ENCODE peak calls at places on chromosome 19, in seven cellular contexts. E is GM12865; K is RCC 7860; I is NCI-H446 treated with DMSO at 0.1 percent for 48 hours; B is Right ventricle myocardium superior; R is naive thymus-derived CD8-positive, alpha-beta T cell; T is T-helper 2 cell. X is an unnamed sample.

GRCh38 chr19:10352764-10353671 is 13.6 kb upstream of the ICAM3 start:
- DNase-seq in E (no peak), K (no peak), I (no peak), B (peak; percentile 89), R (no peak), T (no peak), X (no peak)

GRCh38 chr19:58317481-58318072 is 9.2 kb upstream of the ZSCAN22 start:
- DNase-seq in E (peak; percentile 20), K (no peak), I (no peak), B (no peak), R (no peak), T (no peak), X (peak; percentile 69)

GRCh38 chr19:55437410-55437809 is 5.7 kb downstream of the SHISA7 start:
- DNase-seq in E (no peak), K (peak; percentile 15), I (no peak), B (peak; percentile 70), R (no peak), T (no peak), X (peak; percentile 87)

GRCh38 chr19:34180273-34180672 is 8.0 kb downstream of the LSM14A start:
- DNase-seq in E (no peak), K (no peak), I (no peak), B (no peak), R (no peak), T (no peak), X (no peak)

GRCh38 chr19:35261356-35262100 is 7.2 kb upstream of the USF2 start:
- DNase-seq in E (no peak), K (no peak), I (no peak), B (no peak), R (peak; percentile 12), T (no peak), X (no peak)

GRCh38 chr19:34661357-34661756 is 15.6 kb downstream of the SCGB2B2 start:
- DNase-seq in E (no peak), K (no peak), I (peak; percentile 59), B (no peak), R (no peak), T (no peak), X (no peak)

GRCh38 chr19:8615022-8615421 is 4.5 kb upstream of the ADAMTS10 start:
- DNase-seq in E (no peak), K (no peak), I (no peak), B (no peak), R (no peak), T (no peak), X (no peak)

GRCh38 chr19:40813182-40813581 is 14.2 kb downstream of the EGLN2 start:
- DNase-seq in E (no peak), K (no peak), I (no peak), B (peak; percentile 61), R (no peak), T (no peak), X (peak; percentile 56)

GRCh38 chr19:46730187-46730586 is 13.3 kb upstream of the PRKD2 start:
- DNase-seq in E (no peak), K (no peak), I (no peak), B (no peak), R (no peak), T (no peak), X (no peak)

GRCh38 chr19:10095948-10096614 is 6.4 kb downstream of the ANGPTL6 start:
- DNase-seq in E (peak; percentile 97), K (peak; percentile 68), I (peak; percentile 83), B (peak; percentile 93), R (peak; percentile 89), T (peak; percentile 83), X (peak; percentile 98)

GRCh38 chr19:45076029-45076850 is at the start of gene ZNF296:
- DNase-seq in E (peak; percentile 93), K (peak; percentile 47), I (peak; percentile 46), B (peak; percentile 86), R (peak; percentile 63), T (peak; percentile 73), X (peak; percentile 70)

GRCh38 chr19:15283141-15283885 is 49.0 kb downstream of the BRD4 start:
- DNase-seq in E (peak; percentile 27), K (no peak), I (no peak), B (no peak), R (no peak), T (no peak), X (peak; percentile 77)

GRCh38 chr19:35657904-35658700 is 8.2 kb upstream of the UPK1A start:
- DNase-seq in E (no peak), K (no peak), I (no peak), B (no peak), R (no peak), T (no peak), X (no peak)

X was measured in astrocyte of the hippocampus.